ENCODE peak calls at places on chromosome 15, in eight cellular contexts. H, S, W, K, O, N, F and E are unnamed samples.

GRCh38 chr15:76576526-76577279 is 240.1 kb downstream of the ISL2 start:
- DNase-seq in H (no peak), W (no peak), O (peak; percentile 43), F (no peak), K (peak; percentile 89), N (peak; percentile 41), S (peak; percentile 75), E (no peak)

GRCh38 chr15:55703873-55704285 is 39.1 kb downstream of the PRTG start:
- DNase-seq in K (peak; percentile 34), S (peak; percentile 63), H (no peak), F (no peak), N (no peak), O (peak; percentile 21), W (no peak), E (no peak)

GRCh38 chr15:99703603-99704443 is 29.4 kb downstream of the LYSMD4 start:
- DNase-seq in F (no peak), H (no peak), O (peak; percentile 92), S (peak; percentile 92), W (peak; percentile 48), N (peak; percentile 44), K (peak; percentile 91), E (peak; percentile 75)

GRCh38 chr15:101432982-101433381 is 56.5 kb downstream of the PCSK6 start:
- DNase-seq in N (no peak), W (no peak), K (no peak), O (no peak), H (no peak), S (no peak), F (no peak), E (no peak)

GRCh38 chr15:58224068-58224467 is 85.9 kb downstream of the AQP9 start:
- DNase-seq in N (peak; percentile 56), K (peak; percentile 66), O (peak; percentile 57), F (no peak), H (no peak), W (no peak), S (peak; percentile 59), E (peak; percentile 32)

GRCh38 chr15:72141171-72142084 is 23.2 kb downstream of the SENP8 start:
- DNase-seq in H (no peak), W (peak; percentile 60), F (no peak), S (peak; percentile 11), N (no peak), K (peak; percentile 4), O (no peak), E (no peak)

GRCh38 chr15:85852969-85853368 is 58.2 kb upstream of the KLHL25 start:
- DNase-seq in S (no peak), N (no peak), F (no peak), K (no peak), O (no peak), W (no peak), H (no peak), E (no peak)

GRCh38 chr15:61063875-61064320 is 165.2 kb downstream of the RORA start:
- DNase-seq in K (no peak), S (no peak), W (no peak), F (no peak), H (no peak), N (no peak), O (no peak), E (no peak)

GRCh38 chr15:84805221-84805620 is 11.9 kb upstream of the ALPK3 start:
- DNase-seq in W (no peak), S (no peak), O (no peak), K (no peak), N (no peak), H (no peak), F (no peak), E (no peak)

GRCh38 chr15:26355671-26356070 is 417.2 kb downstream of the GABRB3 start:
- DNase-seq in O (no peak), H (no peak), F (no peak), K (no peak), S (no peak), W (no peak), N (peak; percentile 67), E (no peak)

GRCh38 chr15:93608643-93609148 is 519.7 kb upstream of the RGMA start:
- DNase-seq in K (no peak), W (no peak), O (no peak), N (no peak), H (no peak), F (no peak), S (no peak), E (no peak)